ENCODE peak calls at places on chromosomes 13 and 19, in ten cellular contexts. Q, C, J, H, T, S, U, R, V and B are unnamed samples.

GRCh38 chr13:42747399-42747873 is 33.9 kb upstream of the FAM216B start:
- DNase-seq in Q (no peak), T (peak), H (peak), J (peak), V (no peak), U (no peak), C (peak), R (no peak), S (no peak), B (no peak)

GRCh38 chr13:43787998-43788397 is 1.2 kb upstream of the ENOX1 start:
- DNase-seq in U (no peak), S (no peak), C (peak), H (no peak), T (peak), V (no peak), J (peak), R (peak), Q (no peak), B (no peak)

GRCh38 chr19:24062222-24062621 is 24.8 kb upstream of the ZNF254 start:
- DNase-seq in Q (no peak), C (no peak), J (peak), H (no peak), S (no peak), U (no peak), R (no peak), T (peak), V (no peak), B (no peak)

GRCh38 chr13:77360032-77360431 is 33.1 kb upstream of the MYCBP2 start:
- DNase-seq in J (no peak), V (no peak), Q (no peak), C (no peak), T (no peak), U (no peak), R (no peak), H (no peak), S (no peak), B (no peak)

GRCh38 chr13:64130170-64130569 is 2714.5 kb upstream of the PCDH20 start:
- DNase-seq in C (no peak), R (no peak), H (no peak), J (no peak), V (no peak), T (no peak), Q (no peak), S (peak), U (no peak), B (no peak)

GRCh38 chr13:47463726-47464125 is 537.3 kb downstream of the SUCLA2 start:
- DNase-seq in V (no peak), J (peak), H (no peak), U (no peak), C (peak), T (peak), Q (no peak), S (no peak), R (no peak), B (no peak)

GRCh38 chr13:29733069-29733700 is 117.2 kb downstream of the UBL3 start:
- DNase-seq in V (no peak), H (no peak), R (no peak), C (no peak), S (no peak), T (no peak), U (no peak), J (no peak), Q (no peak), B (no peak)

GRCh38 chr13:95643814-95644598 is 500 bp downstream of the DZIP1 start:
- DNase-seq in R (no peak), Q (peak), T (peak), J (peak), U (no peak), H (no peak), S (peak), C (peak), V (no peak), B (peak)

GRCh38 chr19:17109300-17109699 is 33.7 kb downstream of the MYO9B start:
- DNase-seq in T (no peak), J (no peak), U (no peak), R (no peak), S (no peak), C (no peak), Q (no peak), V (no peak), H (no peak), B (no peak)

GRCh38 chr19:33471111-33471996 is 50.2 kb downstream of the PEPD start:
- DNase-seq in C (no peak), S (peak), J (no peak), U (no peak), R (no peak), H (no peak), V (no peak), Q (no peak), T (no peak), B (no peak)

GRCh38 chr13:34926513-34926912 is 15.6 kb upstream of the NBEA start:
- DNase-seq in H (no peak), R (no peak), Q (no peak), C (peak), T (no peak), J (peak), U (peak), S (no peak), V (no peak), B (no peak)

GRCh38 chr13:98977568-98978270 is at the start of gene DOCK9:
- DNase-seq in C (peak), T (peak), R (no peak), H (no peak), V (no peak), S (no peak), U (peak), Q (peak), J (peak), B (no peak)

GRCh38 chr13:48562296-48563066 is 29.6 kb upstream of the RCBTB2 start:
- DNase-seq in H (no peak), J (peak), V (no peak), U (no peak), S (no peak), Q (no peak), R (no peak), T (peak), C (no peak), B (peak)

GRCh38 chr13:47983070-47983469 is 18.0 kb downstream of the SUCLA2 start:
- DNase-seq in Q (no peak), H (no peak), C (no peak), S (no peak), T (no peak), R (no peak), U (no peak), V (no peak), J (no peak), B (no peak)

GRCh38 chr13:37344051-37344450 is 238.6 kb upstream of the CSNK1A1L start:
- DNase-seq in R (no peak), Q (no peak), C (no peak), T (no peak), H (no peak), U (no peak), J (no peak), V (no peak), S (no peak), B (no peak)

GRCh38 chr19:11378319-11379189 is 4.1 kb downstream of the SWSAP1 start:
- DNase-seq in H (no peak), S (no peak), J (peak), V (no peak), T (peak), C (peak), U (peak), Q (peak), R (no peak), B (peak)

GRCh38 chr19:6229951-6230712 is 49.6 kb downstream of the MLLT1 start:
- DNase-seq in J (no peak), U (no peak), Q (peak), C (no peak), V (no peak), H (no peak), T (no peak), R (no peak), S (peak), B (no peak)

GRCh38 chr19:18775586-18776287 is 15.4 kb downstream of the COMP start:
- DNase-seq in U (peak), T (peak), S (no peak), C (peak), J (peak), Q (no peak), R (no peak), H (no peak), V (no peak), B (no peak)

GRCh38 chr13:80603351-80603750 is 262.4 kb upstream of the SPRY2 start:
- DNase-seq in J (no peak), H (no peak), C (peak), U (no peak), Q (no peak), S (no peak), R (no peak), T (no peak), V (no peak), B (no peak)

GRCh38 chr19:49978324-49978723 is 17.4 kb upstream of the SIGLEC11 start:
- DNase-seq in H (no peak), T (no peak), R (no peak), V (no peak), C (no peak), U (no peak), J (no peak), S (no peak), Q (no peak), B (no peak)

GRCh38 chr13:19159181-19159580 is 22.4 kb downstream of the TUBA3C start:
- DNase-seq in H (no peak), J (no peak), S (peak), Q (no peak), T (no peak), U (no peak), C (no peak), R (no peak), V (no peak), B (no peak)